ENCODE peak calls at places on chromosomes 6 and 20, in six cellular contexts. Y, G, M, R, V and E are unnamed samples.

GRCh38 chr20:18705490-18705889 is 108.1 kb upstream of the SCP2D1 start:
- DNase-seq in G (no peak), V (peak), M (no peak), Y (no peak), R (no peak), E (no peak)

GRCh38 chr6:163414367-163415175 is at the start of gene QKI:
- DNase-seq in V (peak), R (peak), G (peak), M (peak), Y (no peak), E (peak)

GRCh38 chr20:47304287-47304686 is 52.2 kb downstream of the ZMYND8 start:
- DNase-seq in V (peak), R (no peak), Y (no peak), G (no peak), M (peak), E (no peak)

GRCh38 chr6:149114167-149114566 is 203.3 kb upstream of the TAB2 start:
- DNase-seq in V (no peak), R (no peak), Y (no peak), M (no peak), G (no peak), E (no peak)

GRCh38 chr6:129046526-129046925 is 163.6 kb downstream of the LAMA2 start:
- DNase-seq in V (no peak), G (no peak), M (no peak), R (no peak), Y (no peak), E (no peak)

GRCh38 chr6:130602151-130602770 is 224.9 kb upstream of the SMLR1 start:
- DNase-seq in R (no peak), Y (peak), G (peak), V (peak), M (no peak), E (no peak)

GRCh38 chr6:18148304-18149025 is 6.4 kb downstream of the TPMT start:
- DNase-seq in V (peak), R (no peak), G (peak), M (no peak), Y (peak), E (no peak)

GRCh38 chr20:7989379-7989778 is 30.2 kb downstream of the TMX4 start:
- DNase-seq in G (no peak), Y (no peak), V (no peak), M (no peak), R (no peak), E (no peak)

GRCh38 chr6:158938811-158939254 is 61.2 kb downstream of the RSPH3 start:
- DNase-seq in Y (peak), V (no peak), R (peak), G (no peak), M (no peak), E (no peak)

GRCh38 chr6:100289285-100289684 is 175.4 kb downstream of the SIM1 start:
- DNase-seq in V (no peak), R (no peak), G (no peak), M (no peak), Y (no peak), E (no peak)

GRCh38 chr6:100119261-100119660 is 125.2 kb upstream of the MCHR2 start:
- DNase-seq in Y (no peak), R (no peak), V (no peak), M (no peak), G (no peak), E (no peak)

GRCh38 chr20:9332783-9333482 is 181.5 kb upstream of the LAMP5 start:
- DNase-seq in R (no peak), V (no peak), M (no peak), Y (no peak), G (no peak), E (no peak)

GRCh38 chr20:31987744-31988143 is 19.8 kb downstream of the XKR7 start:
- DNase-seq in M (no peak), Y (no peak), V (no peak), R (no peak), G (peak), E (no peak)

GRCh38 chr6:39079726-39080125 is 31.1 kb downstream of the GLP1R start:
- DNase-seq in Y (no peak), G (no peak), R (no peak), M (no peak), V (no peak), E (no peak)

GRCh38 chr6:27237089-27237723 is 10.3 kb upstream of the PRSS16 start:
- DNase-seq in G (peak), Y (peak), R (no peak), M (no peak), V (peak), E (no peak)

GRCh38 chr6:105926318-105926717 is 159.8 kb upstream of the PRDM1 start:
- DNase-seq in M (no peak), Y (no peak), V (no peak), R (no peak), G (no peak), E (no peak)

GRCh38 chr20:50992336-50992732 is 30.6 kb downstream of the KCNG1 start:
- DNase-seq in Y (no peak), M (no peak), G (peak), R (no peak), V (no peak), E (no peak)

GRCh38 chr6:34664270-34664971 is 32.1 kb downstream of the ILRUN start:
- DNase-seq in V (peak), Y (no peak), G (no peak), M (no peak), R (no peak), E (no peak)

GRCh38 chr6:20875369-20875963 is 341.2 kb downstream of the CDKAL1 start:
- DNase-seq in G (peak), V (peak), M (no peak), Y (no peak), R (no peak), E (no peak)

GRCh38 chr6:125746731-125747588 is 2.5 kb upstream of the HEY2 start:
- DNase-seq in M (peak), R (peak), G (peak), Y (no peak), V (peak), E (peak)

GRCh38 chr6:137261393-137262154 is 42.4 kb upstream of the IFNGR1 start:
- DNase-seq in R (no peak), G (peak), V (peak), Y (no peak), M (no peak), E (peak)

GRCh38 chr6:36906539-36906938 is 20.8 kb downstream of the C6orf89 start:
- DNase-seq in M (no peak), Y (no peak), R (no peak), V (no peak), G (no peak), E (no peak)

GRCh38 chr6:105494688-105495087 is 91.8 kb upstream of the PREP start:
- DNase-seq in R (no peak), M (no peak), V (no peak), G (no peak), Y (no peak), E (no peak)

GRCh38 chr6:89941031-89941775 is 46.9 kb downstream of the GJA10 start:
- DNase-seq in Y (no peak), V (peak), R (no peak), G (no peak), M (no peak), E (no peak)

GRCh38 chr6:20319520-20320357 is 81.9 kb upstream of the E2F3 start:
- DNase-seq in M (no peak), V (no peak), G (no peak), Y (no peak), R (peak), E (peak)

GRCh38 chr20:5720696-5721095 is 29.5 kb upstream of the SHLD1 start:
- DNase-seq in G (no peak), V (no peak), R (no peak), Y (no peak), M (no peak), E (no peak)

GRCh38 chr6:35034411-35035171 is 106.5 kb downstream of the TCP11 start:
- DNase-seq in R (no peak), Y (no peak), M (no peak), V (no peak), G (peak), E (no peak)

GRCh38 chr20:33719277-33719988 is 677 bp downstream of the PXMP4 start:
- DNase-seq in R (peak), G (peak), V (no peak), M (no peak), Y (no peak), E (no peak)

GRCh38 chr6:44925100-44925739 is 402.9 kb upstream of the RUNX2 start:
- DNase-seq in M (no peak), V (peak), R (peak), Y (no peak), G (peak), E (peak)

GRCh38 chr6:31438677-31439076 is 35.3 kb downstream of the MICA start:
- DNase-seq in M (no peak), Y (no peak), V (no peak), R (no peak), G (no peak), E (no peak)

GRCh38 chr6:165439928-165440554 is 130.6 kb upstream of the C6orf118 start:
- DNase-seq in M (no peak), Y (peak), G (peak), V (peak), R (no peak), E (peak)

GRCh38 chr6:43246301-43247114 is 3.2 kb downstream of the TTBK1 start:
- DNase-seq in M (peak), R (no peak), G (no peak), Y (peak), V (peak), E (peak)

GRCh38 chr20:38125157-38126056 is 39.7 kb downstream of the TGM2 start:
- DNase-seq in M (peak), Y (no peak), R (no peak), G (no peak), V (peak), E (no peak)

GRCh38 chr6:90068264-90068663 is 174.0 kb downstream of the GJA10 start:
- DNase-seq in M (no peak), Y (peak), V (peak), G (peak), R (no peak), E (no peak)

GRCh38 chr6:41781302-41781711 is 725 bp downstream of the PRICKLE4 start:
- DNase-seq in Y (no peak), G (no peak), M (no peak), R (no peak), V (no peak), E (no peak)

GRCh38 chr6:8908638-8909037 is 473.3 kb upstream of the SLC35B3 start:
- DNase-seq in R (no peak), M (no peak), V (no peak), G (no peak), Y (no peak), E (no peak)

GRCh38 chr6:8905647-8906231 is 470.4 kb upstream of the SLC35B3 start:
- DNase-seq in M (no peak), R (no peak), V (no peak), G (no peak), Y (no peak), E (no peak)

GRCh38 chr6:8906699-8907098 is 471.4 kb upstream of the SLC35B3 start:
- DNase-seq in V (no peak), M (no peak), Y (no peak), R (no peak), G (no peak), E (no peak)

DNA sequence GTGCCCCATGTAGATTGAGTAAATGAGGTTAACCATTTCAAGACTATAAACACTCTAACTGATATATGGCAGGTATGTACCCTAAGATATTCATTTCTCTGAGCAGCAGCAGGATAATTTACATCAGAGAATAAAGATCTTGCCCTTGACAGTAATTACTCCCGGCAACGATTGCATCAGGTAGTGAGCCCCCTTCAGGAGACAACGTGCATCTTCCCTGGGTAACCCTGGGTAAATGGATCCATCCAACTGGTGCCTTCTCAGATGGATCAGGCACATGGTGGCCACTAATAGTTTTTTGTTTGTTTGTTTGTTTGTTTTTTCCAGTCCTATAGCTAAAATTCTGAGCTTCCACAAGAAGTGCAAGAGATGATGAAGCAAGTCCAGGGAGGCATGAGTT is 469.4 kb upstream of the SLC35B3 start:
- DNase-seq in G (no peak), M (no peak), Y (no peak), V (no peak), R (no peak), E (no peak)
- TF ChIP-seq CTCF in G (peak), M (no peak), Y (peak), V (peak), R (no peak), E (peak)

GRCh38 chr6:29976588-29977424 is 34.5 kb downstream of the HLA-A start:
- DNase-seq in G (peak), V (peak), M (peak), R (peak), Y (peak), E (peak)
- TF ChIP-seq CTCF in G (peak), V (peak), M (peak), R (no peak), Y (peak), E (peak)

GRCh38 chr6:127641905-127642304 is 64.9 kb downstream of the C6orf58 start:
- DNase-seq in R (no peak), M (no peak), V (peak), G (peak), Y (peak), E (peak)
- TF ChIP-seq CTCF in R (peak), M (peak), V (peak), G (peak), Y (peak), E (peak)

GRCh38 chr6:53294611-53295010 is 54.1 kb downstream of the ELOVL5 start:
- DNase-seq in R (no peak), G (no peak), M (no peak), V (no peak), Y (no peak), E (no peak)
- TF ChIP-seq CTCF in R (no peak), G (no peak), M (no peak), V (no peak), Y (no peak), E (no peak)

DNA sequence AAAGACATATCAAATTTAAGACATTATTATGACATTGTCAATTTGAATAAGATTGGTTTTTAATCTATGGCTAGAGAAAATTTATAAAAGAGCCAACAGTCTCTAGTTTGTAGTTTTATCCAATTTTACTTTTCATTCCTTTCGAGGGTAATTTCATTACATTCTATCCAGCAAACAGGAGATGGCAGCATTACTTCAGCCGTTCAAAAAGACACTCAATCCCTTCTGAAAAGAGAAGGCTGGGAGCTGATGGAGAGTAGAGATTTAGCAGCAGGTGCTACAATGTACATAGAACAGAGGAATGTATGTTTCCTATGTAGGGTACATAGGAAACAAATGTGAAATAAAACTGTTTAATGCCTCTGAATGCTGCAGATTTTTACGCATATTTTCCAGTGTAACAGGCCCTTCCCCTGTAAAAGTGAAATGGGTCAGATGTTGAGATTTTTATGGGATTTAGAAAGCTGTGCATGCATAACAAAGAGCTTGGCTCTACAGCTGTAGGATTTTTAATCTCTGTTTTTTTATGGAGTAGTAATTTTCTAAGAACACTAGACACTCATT is 15.9 kb downstream of the RPS12 start:
- DNase-seq in M (no peak), G (no peak), Y (no peak), R (no peak), V (peak), E (no peak)
- TF ChIP-seq CTCF in M (peak), G (peak), Y (peak), R (no peak), V (peak), E (peak)

GRCh38 chr6:127186889-127187288 is 68.4 kb downstream of the RSPO3 start:
- DNase-seq in M (no peak), G (peak), Y (peak), V (no peak), R (peak), E (peak)
- TF ChIP-seq CTCF in M (no peak), G (peak), Y (peak), V (peak), R (no peak), E (peak)

GRCh38 chr20:59222239-59222981 is 58.8 kb downstream of the ZNF831 start:
- DNase-seq in V (peak), M (peak), Y (peak), G (peak), R (peak), E (peak)

GRCh38 chr20:59221881-59222238 is 58.2 kb downstream of the ZNF831 start:
- DNase-seq in R (no peak), V (no peak), G (no peak), M (no peak), Y (no peak), E (no peak)

GRCh38 chr20:59220161-59220560 is 56.5 kb downstream of the ZNF831 start:
- DNase-seq in R (no peak), M (no peak), V (no peak), G (no peak), Y (no peak), E (no peak)

GRCh38 chr20:59222982-59223610 is 59.5 kb downstream of the ZNF831 start:
- DNase-seq in R (no peak), Y (no peak), V (no peak), M (no peak), G (no peak), E (no peak)

GRCh38 chr20:59221049-59221748 is 57.6 kb downstream of the ZNF831 start:
- DNase-seq in M (no peak), V (no peak), R (no peak), G (no peak), Y (no peak), E (no peak)
- TF ChIP-seq CTCF in M (no peak), V (no peak), R (no peak), G (no peak), Y (no peak), E (no peak)